ENCODE peak calls at places on chromosome 1, in six cellular contexts. U is K562, S is GM12891, V is GM12878, D is HepG2, I is H1. X is an unnamed sample.

GRCh38 chr1:232548651-232549050 is 81.3 kb downstream of the SIPA1L2 start:
- DNase-seq in D (no peak), U (no peak), V (no peak), S (no peak), I (no peak), X (no peak)

GRCh38 chr1:235632538-235633219 is 16.9 kb downstream of the GNG4 start:
- DNase-seq in I (no peak), V (peak), S (peak), U (no peak), D (no peak), X (no peak)

GRCh38 chr1:4699724-4700301 is 45.4 kb downstream of the AJAP1 start:
- DNase-seq in U (no peak), D (no peak), I (no peak), S (no peak), V (no peak), X (no peak)

GRCh38 chr1:33072707-33073106 is 8.2 kb upstream of the AZIN2 start:
- DNase-seq in S (no peak), U (no peak), D (no peak), I (no peak), V (no peak), X (no peak)

GRCh38 chr1:96955307-96956012 is 233.9 kb downstream of the PTBP2 start:
- DNase-seq in I (no peak), S (no peak), U (no peak), V (no peak), D (no peak), X (no peak)

GRCh38 chr1:172460901-172461315 is 17.0 kb upstream of the PIGC start:
- DNase-seq in I (no peak), V (no peak), D (no peak), U (no peak), S (no peak), X (no peak)

GRCh38 chr1:19121192-19121591 is 88.9 kb downstream of the UBR4 start:
- DNase-seq in V (no peak), S (no peak), U (no peak), D (no peak), I (no peak), X (no peak)

GRCh38 chr1:3491291-3492246 is 37.1 kb downstream of the ARHGEF16 start:
- DNase-seq in I (peak), S (peak), U (peak), D (peak), V (peak), X (peak)

GRCh38 chr1:107264561-107264960 is 123.7 kb downstream of the NTNG1 start:
- DNase-seq in I (no peak), D (no peak), V (no peak), S (no peak), U (no peak), X (no peak)

GRCh38 chr1:107267489-107267888 is 126.7 kb downstream of the NTNG1 start:
- DNase-seq in S (no peak), V (no peak), I (no peak), D (no peak), U (no peak), X (no peak)

GRCh38 chr1:107262472-107263286 is 121.8 kb downstream of the NTNG1 start:
- DNase-seq in S (no peak), U (no peak), D (peak), V (no peak), I (no peak), X (no peak)

DNA sequence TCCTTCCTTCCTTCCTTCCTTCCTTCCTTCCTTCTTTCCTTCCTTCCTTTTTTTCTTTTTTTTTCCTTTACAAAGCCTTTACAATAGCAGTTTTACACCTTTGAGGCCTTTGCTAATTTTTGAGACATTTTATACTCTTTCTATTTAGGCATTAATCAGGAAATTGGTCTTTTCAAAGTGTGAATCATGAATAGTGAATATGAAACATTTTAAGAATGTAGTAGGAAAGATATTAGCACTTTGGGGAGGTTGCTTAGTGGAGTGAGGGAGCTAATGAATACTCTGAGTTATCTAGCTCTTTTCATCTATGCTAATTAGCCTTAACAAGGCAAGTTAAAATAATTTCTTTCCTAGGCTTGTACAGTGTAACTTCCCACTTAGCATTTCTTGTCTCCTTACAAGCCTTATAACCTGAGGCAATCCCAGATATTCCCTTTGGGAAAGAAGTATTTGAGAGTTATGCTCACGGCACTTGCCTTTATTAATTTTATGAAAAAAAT is 122.5 kb downstream of the NTNG1 start:
- DNase-seq in V (no peak), D (no peak), U (no peak), S (no peak), I (no peak), X (no peak)
- TF ChIP-seq POLR2A in V (no peak), D (no peak), U (no peak), S (no peak), I (no peak), X (no peak)

GRCh38 chr1:81548918-81549587 is 251.7 kb upstream of the ADGRL2 start:
- DNase-seq in S (no peak), V (peak), I (no peak), U (no peak), D (no peak), X (no peak)

GRCh38 chr1:81549588-81550127 is 251.1 kb upstream of the ADGRL2 start:
- DNase-seq in D (peak), V (peak), S (no peak), I (no peak), U (no peak), X (no peak)

GRCh38 chr1:81553503-81553902 is 247.2 kb upstream of the ADGRL2 start:
- DNase-seq in I (no peak), S (no peak), V (no peak), U (no peak), D (no peak), X (no peak)

GRCh38 chr1:81551942-81552341 is 248.8 kb upstream of the ADGRL2 start:
- DNase-seq in D (no peak), I (no peak), U (no peak), S (no peak), V (no peak), X (no peak)

DNA sequence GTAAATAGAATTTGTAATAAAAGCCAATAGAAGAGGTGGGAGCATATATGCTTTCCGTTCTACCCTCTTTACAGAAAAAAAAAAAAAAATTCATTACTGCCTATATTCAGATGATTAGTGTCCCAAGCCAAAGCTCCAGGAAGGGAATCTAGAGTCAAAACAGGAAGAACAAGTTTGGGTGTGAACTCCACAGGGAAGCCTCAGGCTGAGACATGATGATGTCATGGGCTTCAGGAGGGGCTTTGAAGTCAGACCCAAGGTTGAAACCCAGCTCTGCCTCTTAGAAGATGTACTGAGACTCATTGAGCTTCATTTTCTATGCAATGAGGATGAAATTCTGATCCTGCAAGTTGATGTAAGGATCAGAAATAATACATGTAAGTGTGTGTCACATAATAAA is 250.0 kb upstream of the ADGRL2 start:
- DNase-seq in S (no peak), U (no peak), I (no peak), V (no peak), D (no peak), X (no peak)
- TF ChIP-seq POLR2AphosphoS5 in S (no peak), U (no peak), I (no peak), V (no peak), D (no peak), X (no peak)

GRCh38 chr1:155892801-155893200 is 18.3 kb downstream of the RIT1 start:
- DNase-seq in D (no peak), V (no peak), U (no peak), I (no peak), S (no peak), X (no peak)
- TF ChIP-seq TAF1 in D (no peak), V (no peak), U (no peak), I (no peak), S (no peak), X (no peak)

GRCh38 chr1:206507395-206508129 is at the start of gene RASSF5:
- DNase-seq in U (peak), I (peak), D (no peak), V (no peak), S (peak), X (peak)
- TF ChIP-seq POLR2A in U (no peak), I (peak), D (no peak), V (peak), S (no peak), X (peak)

GRCh38 chr1:41608242-41608641 is 123.8 kb upstream of the EDN2 start:
- DNase-seq in V (no peak), D (no peak), U (no peak), I (no peak), S (no peak), X (no peak)

GRCh38 chr1:41610361-41610760 is 125.9 kb upstream of the EDN2 start:
- DNase-seq in D (no peak), V (no peak), S (no peak), I (no peak), U (no peak), X (no peak)

GRCh38 chr1:41611068-41611931 is 126.8 kb upstream of the EDN2 start:
- DNase-seq in S (no peak), I (no peak), D (no peak), V (no peak), U (no peak), X (no peak)

GRCh38 chr1:41607810-41608209 is 123.3 kb upstream of the EDN2 start:
- DNase-seq in U (no peak), S (no peak), I (no peak), D (no peak), V (no peak), X (no peak)

GRCh38 chr1:41609166-41609883 is 124.8 kb upstream of the EDN2 start:
- DNase-seq in U (no peak), D (no peak), I (no peak), S (no peak), V (no peak), X (no peak)
- TF ChIP-seq POLR2AphosphoS5 in U (no peak), D (no peak), I (no peak), S (no peak), V (no peak), X (no peak)

GRCh38 chr1:18091660-18092446 is 15.7 kb upstream of the IGSF21 start:
- DNase-seq in S (no peak), V (no peak), U (no peak), D (no peak), I (no peak), X (no peak)
- TF ChIP-seq TAF1 in S (no peak), V (no peak), U (no peak), D (no peak), I (no peak), X (no peak)

GRCh38 chr1:63274371-63274770 is 48.0 kb upstream of the FOXD3 start:
- DNase-seq in I (no peak), D (no peak), V (no peak), S (no peak), U (no peak), X (no peak)
- TF ChIP-seq POLR2A in I (no peak), D (no peak), V (no peak), S (no peak), U (no peak), X (no peak)

GRCh38 chr1:119724611-119725218 is 13.0 kb downstream of the PHGDH start:
- DNase-seq in S (no peak), I (no peak), V (no peak), U (no peak), D (peak), X (no peak)

GRCh38 chr1:119721933-119722332 is 10.2 kb downstream of the PHGDH start:
- DNase-seq in I (no peak), V (no peak), S (no peak), D (no peak), U (no peak), X (no peak)

GRCh38 chr1:119729044-119729443 is 17.3 kb downstream of the PHGDH start:
- DNase-seq in S (no peak), U (no peak), I (no peak), D (peak), V (no peak), X (no peak)

GRCh38 chr1:119728007-119728406 is 16.3 kb downstream of the PHGDH start:
- DNase-seq in D (no peak), U (no peak), V (no peak), I (no peak), S (no peak), X (no peak)

DNA sequence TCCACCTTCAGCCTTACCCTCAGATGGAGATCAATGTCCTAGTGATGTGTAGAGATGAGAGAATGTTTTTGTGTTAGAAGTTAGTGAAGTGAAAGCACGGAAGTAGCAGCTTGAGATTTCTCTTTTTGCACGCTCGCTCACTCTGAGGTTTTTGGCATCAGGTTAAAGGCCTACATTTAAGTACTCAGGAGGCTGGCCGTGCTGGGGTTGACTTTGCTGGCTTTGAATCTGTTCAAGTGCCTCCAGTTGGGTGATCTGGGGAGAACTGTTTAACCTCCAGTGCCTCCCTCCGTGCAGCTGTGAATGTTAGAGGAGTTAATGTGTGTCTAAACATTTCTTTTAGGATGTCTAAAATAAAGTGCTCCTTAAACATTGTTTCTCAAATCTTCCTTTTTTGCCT is 13.9 kb downstream of the PHGDH start:
- DNase-seq in S (no peak), I (no peak), D (no peak), U (no peak), V (no peak), X (no peak)
- TF ChIP-seq POLR2AphosphoS5 in S (no peak), I (no peak), D (no peak), U (no peak), V (no peak), X (no peak)

GRCh38 chr1:175749075-175749474 is 5.7 kb upstream of the TNR start:
- DNase-seq in V (no peak), S (no peak), I (no peak), D (no peak), U (no peak), X (no peak)
- TF ChIP-seq TAF1 in V (no peak), S (no peak), I (no peak), D (no peak), U (no peak), X (no peak)

DNA sequence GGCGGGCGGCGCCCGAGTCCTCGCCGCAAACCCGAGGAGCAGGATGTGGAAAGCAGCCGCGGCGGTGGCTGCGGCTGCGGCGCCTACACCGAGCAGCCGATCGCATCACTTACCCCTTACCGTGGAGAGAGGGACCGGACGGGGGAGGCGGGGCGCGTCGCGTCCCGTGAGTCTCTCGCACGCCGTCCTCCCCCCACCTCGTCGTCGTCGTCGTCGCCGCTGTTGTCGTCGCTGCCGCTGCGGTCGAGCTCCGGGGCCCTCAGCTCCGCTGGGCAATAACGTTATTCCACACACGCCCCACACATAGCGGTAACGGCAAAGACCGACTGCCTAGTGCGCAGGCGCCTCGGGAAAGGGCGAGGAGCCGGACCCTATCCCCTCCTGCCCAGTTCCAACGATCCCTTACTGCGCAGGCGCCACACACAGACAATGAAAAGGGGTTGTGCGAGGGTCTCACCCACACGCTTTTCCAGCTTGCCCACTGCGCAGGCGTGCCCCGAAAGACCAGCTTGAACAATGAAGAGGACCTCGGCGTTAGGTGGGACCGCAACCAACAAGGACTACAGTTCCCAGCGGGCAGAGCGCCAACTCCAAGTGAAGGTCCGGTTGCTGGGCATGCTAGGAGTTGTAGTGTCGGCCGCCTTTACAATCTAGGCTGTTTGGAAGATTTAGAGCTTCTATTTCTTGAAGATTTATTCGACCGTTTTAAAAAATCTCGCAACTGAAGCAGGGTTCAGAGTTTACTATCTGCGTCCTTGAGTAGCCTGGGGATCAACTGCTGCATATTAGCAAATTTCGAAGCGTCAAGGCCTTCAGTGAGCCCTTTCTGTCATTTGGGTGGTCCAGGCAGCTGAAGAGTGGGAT is at the start of gene CEP170:
- DNase-seq in D (peak), I (peak), V (peak), U (peak), S (peak), X (peak)
- TF ChIP-seq POLR2A in D (peak), I (peak), V (peak), U (peak), S (no peak), X (peak)